ENCODE peak calls at places on chromosomes 12 and 14, in eight cellular contexts. I is spleen, P is prostate gland, A is transverse colon, O is HL-60, Q is HCT116, U is suprapubic skin, M is GM23338. R is an unnamed sample.

GRCh38 chr14:72644758-72645489 is 249.0 kb downstream of the DPF3 start:
- DNase-seq in P (no peak), O (no peak), I (no peak), M (peak; percentile 18), U (no peak), A (no peak), Q (peak; percentile 22), R (no peak)

GRCh38 chr12:2992724-2993123 is 33.5 kb downstream of the TEAD4 start:
- DNase-seq in A (no peak), M (no peak), I (no peak), P (no peak), O (no peak), U (no peak), Q (no peak), R (no peak)

GRCh38 chr12:14418526-14418925 is 53.0 kb downstream of the ATF7IP start:
- DNase-seq in P (no peak), M (no peak), O (no peak), I (no peak), A (no peak), Q (no peak), U (no peak), R (no peak)

GRCh38 chr12:88242161-88242925 is 100.2 kb downstream of the TMTC3 start:
- DNase-seq in U (no peak), M (no peak), I (no peak), P (no peak), Q (peak; percentile 87), A (no peak), O (no peak), R (no peak)

GRCh38 chr14:34650786-34651584 is 21.0 kb upstream of the SNX6 start:
- DNase-seq in U (no peak), M (no peak), Q (peak; percentile 56), P (no peak), O (no peak), I (no peak), A (no peak), R (no peak)

GRCh38 chr12:70002912-70003255 is 177.9 kb downstream of the MYRFL start:
- DNase-seq in O (no peak), Q (no peak), I (no peak), M (no peak), A (no peak), P (no peak), U (no peak), R (no peak)

GRCh38 chr14:26128931-26129674 is 468.7 kb downstream of the NOVA1 start:
- DNase-seq in P (no peak), Q (no peak), M (no peak), U (no peak), I (no peak), A (no peak), O (no peak), R (no peak)

GRCh38 chr12:88206636-88207035 is 64.5 kb downstream of the TMTC3 start:
- DNase-seq in A (no peak), I (no peak), Q (no peak), U (no peak), O (peak; percentile 73), P (no peak), M (no peak), R (no peak)

GRCh38 chr14:22822619-22823551 is 6.8 kb upstream of the MRPL52 start:
- DNase-seq in I (peak; percentile 93), P (peak; percentile 62), M (peak; percentile 99), U (peak; percentile 88), Q (peak; percentile 51), A (peak; percentile 81), O (peak; percentile 56), R (peak; percentile 90)
- TF ChIP-seq POLR2AphosphoS5 in I (peak; percentile 52), P (peak; percentile 32), M (peak; percentile 84), U (no peak), Q (no peak), A (no peak), O (no peak), R (peak; percentile 64)

GRCh38 chr14:60508707-60509437 is at the start of gene SIX6:
- DNase-seq in Q (no peak), P (no peak), U (no peak), I (no peak), O (no peak), A (no peak), M (peak; percentile 92), R (no peak)

GRCh38 chr14:60509438-60510253 is 700 bp downstream of the SIX6 start:
- DNase-seq in P (no peak), I (no peak), Q (no peak), O (no peak), A (no peak), U (no peak), M (peak; percentile 86), R (no peak)

GRCh38 chr14:60510254-60510975 is 1.5 kb downstream of the SIX6 start:
- DNase-seq in P (no peak), O (no peak), A (no peak), I (no peak), Q (no peak), U (no peak), M (peak; percentile 36), R (no peak)

GRCh38 chr14:60512952-60513554 is 4.1 kb downstream of the SIX6 start:
- DNase-seq in Q (no peak), A (no peak), U (no peak), P (no peak), O (no peak), I (no peak), M (peak; percentile 77), R (no peak)

GRCh38 chr14:60510976-60511599 is 2.1 kb downstream of the SIX6 start:
- DNase-seq in P (no peak), O (no peak), I (no peak), Q (no peak), A (no peak), M (peak; percentile 57), U (no peak), R (peak; percentile 76)
- H3K27me3 ChIP-seq in P (peaks cover 38% of the 10 kb centered on the region), O (peaks cover 81% of the 10 kb centered on the region), I (peaks cover 7% of the 10 kb centered on the region), Q (peaks cover 7% of the 10 kb centered on the region), A (peaks cover 100% of the 10 kb centered on the region), M (peaks cover 100% of the 10 kb centered on the region), U (peaks cover 100% of the 10 kb centered on the region), R (peaks cover 17% of the 10 kb centered on the region)

GRCh38 chr12:116320839-116321238 is 43.3 kb upstream of the MED13L start:
- DNase-seq in O (no peak), M (no peak), P (no peak), I (no peak), U (no peak), A (no peak), Q (no peak), R (no peak)

GRCh38 chr12:116318738-116319050 is 41.2 kb upstream of the MED13L start:
- DNase-seq in P (peak; percentile 86), I (no peak), Q (no peak), U (no peak), M (no peak), O (no peak), A (no peak), R (no peak)

GRCh38 chr12:116319316-116319715 is 41.8 kb upstream of the MED13L start:
- DNase-seq in A (no peak), O (no peak), P (no peak), M (no peak), I (no peak), U (no peak), Q (no peak), R (no peak)

GRCh38 chr12:116317986-116318737 is 40.7 kb upstream of the MED13L start:
- DNase-seq in M (no peak), Q (no peak), U (no peak), A (no peak), P (peak; percentile 64), I (no peak), O (no peak), R (peak; percentile 63)

DNA sequence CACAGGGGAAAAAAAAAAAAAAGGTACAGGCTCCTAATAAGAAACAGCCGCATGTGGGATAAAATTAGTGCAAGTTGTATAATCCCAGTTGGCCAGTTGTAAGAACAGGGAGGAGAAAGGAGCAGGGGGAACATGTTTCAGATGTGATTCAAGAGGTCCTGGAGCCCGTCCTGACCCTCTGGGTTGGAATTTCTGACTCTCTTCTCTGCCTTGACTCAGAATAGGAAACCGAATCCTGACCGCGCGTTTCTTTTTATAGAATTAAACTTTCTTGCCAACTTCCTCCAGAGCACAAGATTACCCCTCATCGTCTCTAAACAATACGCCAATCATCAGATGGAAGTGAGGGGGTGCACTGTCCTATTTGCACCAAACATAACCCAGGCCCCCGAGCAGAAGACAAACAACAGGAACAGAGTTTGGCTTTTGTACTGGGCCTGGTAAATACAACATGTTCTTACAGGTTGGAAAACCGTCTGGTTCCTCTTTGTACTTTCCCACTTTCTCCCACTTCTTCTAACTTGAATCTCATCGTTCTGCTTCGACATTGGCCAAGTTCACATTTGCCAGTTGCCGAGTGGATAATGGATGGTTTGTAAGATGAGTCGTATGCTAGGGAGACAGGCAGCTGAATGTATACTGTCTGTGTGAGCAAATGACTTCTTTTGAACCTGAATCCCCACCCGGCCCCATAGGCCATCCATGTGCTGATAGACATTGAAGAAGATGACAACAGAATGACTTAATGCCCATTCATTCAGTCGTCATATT is 42.5 kb upstream of the MED13L start:
- DNase-seq in Q (no peak), I (no peak), O (no peak), U (peak; percentile 83), P (peak; percentile 70), A (peak; percentile 53), M (no peak), R (no peak)
- TF ChIP-seq POLR2AphosphoS5 in Q (no peak), I (no peak), O (no peak), U (no peak), P (peak; percentile 64), A (peak; percentile 98), M (no peak), R (no peak)

DNA sequence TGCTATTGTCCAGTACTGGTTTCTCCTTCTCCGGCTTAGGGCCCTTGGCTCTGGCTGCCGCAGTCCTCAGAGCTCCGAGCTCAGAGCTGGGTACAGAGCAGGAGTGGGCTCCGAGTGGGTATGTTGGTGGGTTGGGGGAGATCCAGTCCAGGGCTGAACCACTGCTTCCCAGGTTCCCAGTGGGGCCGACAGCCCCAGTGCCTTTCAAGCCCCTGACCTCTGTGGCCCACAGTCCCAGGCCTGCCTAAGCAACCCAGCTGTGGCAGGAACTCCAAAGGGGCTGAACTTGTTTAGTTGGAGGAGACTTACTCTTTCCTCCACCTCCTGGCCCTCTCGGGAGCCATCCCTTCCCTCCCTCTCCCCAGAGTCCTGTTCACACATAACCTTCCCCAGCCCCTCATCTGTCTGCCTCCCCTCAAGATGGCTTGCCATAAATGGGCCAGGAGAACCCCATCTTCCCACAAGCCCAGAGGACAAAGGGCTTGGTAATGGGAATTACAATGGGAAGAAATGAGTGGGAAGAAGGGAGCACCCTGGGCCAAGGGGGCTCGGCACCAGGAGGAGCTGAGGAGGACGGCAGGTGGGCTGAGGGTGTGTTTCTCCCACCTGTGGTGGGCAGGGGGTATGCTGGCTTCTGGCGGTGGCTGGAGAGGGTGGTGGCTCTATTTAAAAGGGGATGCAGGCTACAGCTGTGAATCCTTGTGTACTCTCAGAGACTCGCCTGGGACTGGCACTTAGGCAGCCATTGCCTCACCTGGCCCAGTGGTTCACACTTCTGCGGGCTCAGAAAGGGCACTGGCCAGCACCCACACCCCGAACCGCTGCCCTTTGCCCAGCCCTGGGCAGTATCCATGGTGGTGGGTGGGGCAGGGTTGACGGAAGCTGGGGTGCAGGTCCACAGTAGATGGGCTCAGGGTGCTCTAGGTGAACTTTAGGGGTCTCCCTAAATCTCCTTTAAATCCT is 3.8 kb upstream of the MYH6 start:
- DNase-seq in Q (no peak), M (no peak), I (no peak), O (no peak), P (no peak), A (no peak), U (no peak), R (no peak)
- H3K27me3 ChIP-seq in Q (peaks cover 8% of the 10 kb centered on the region), M (no peaks in the 10 kb centered on the region), I (no peaks in the 10 kb centered on the region), O (no peaks in the 10 kb centered on the region), P (no peaks in the 10 kb centered on the region), A (no peaks in the 10 kb centered on the region), U (peaks cover 24% of the 10 kb centered on the region), R (no peaks in the 10 kb centered on the region)